ENCODE peak calls at places on chromosomes 1 and 21, in eight cellular contexts. W, P, J, C, T, K, O and H are unnamed samples.

GRCh38 chr1:31926252-31926651 is 11.9 kb downstream of the PTP4A2 start:
- DNase-seq in T (no peak), K (no peak), O (no peak), J (no peak), W (no peak), P (no peak), C (no peak), H (no peak)

GRCh38 chr1:243763806-243764205 is 86.2 kb downstream of the AKT3 start:
- DNase-seq in O (no peak), J (no peak), C (no peak), T (no peak), K (no peak), P (no peak), W (no peak), H (no peak)

GRCh38 chr1:235407419-235407818 is 40.2 kb downstream of the TBCE start:
- DNase-seq in W (no peak), C (no peak), K (no peak), T (no peak), P (no peak), J (no peak), O (no peak), H (no peak)

GRCh38 chr21:32772281-32773047 is 909 bp upstream of the PAXBP1 start:
- DNase-seq in T (peak; percentile 37), O (peak; percentile 17), J (peak; percentile 9), P (no peak), C (no peak), K (peak; percentile 48), W (no peak), H (peak; percentile 55)

GRCh38 chr1:56525463-56526155 is 53.8 kb downstream of the PLPP3 start:
- DNase-seq in J (peak; percentile 79), C (peak; percentile 71), P (peak; percentile 12), K (peak; percentile 73), O (no peak), W (no peak), T (peak; percentile 81), H (no peak)

GRCh38 chr1:171988243-171988642 is 146.9 kb downstream of the DNM3 start:
- DNase-seq in T (no peak), C (no peak), K (no peak), J (no peak), W (no peak), O (no peak), P (no peak), H (no peak)

GRCh38 chr1:172089768-172090510 is 248.6 kb downstream of the DNM3 start:
- DNase-seq in O (peak; percentile 14), J (peak; percentile 50), C (peak; percentile 76), T (peak; percentile 30), P (peak; percentile 42), K (peak; percentile 58), W (peak; percentile 21), H (peak; percentile 58)

GRCh38 chr1:109396971-109397370 is 747 bp downstream of the SORT1 start:
- DNase-seq in W (peak; percentile 31), P (no peak), J (no peak), C (no peak), O (no peak), T (peak; percentile 44), K (no peak), H (peak; percentile 24)

GRCh38 chr1:21703318-21703963 is 34.3 kb upstream of the RAP1GAP start:
- DNase-seq in K (no peak), J (no peak), W (peak; percentile 42), T (peak; percentile 63), O (no peak), C (no peak), P (peak; percentile 46), H (no peak)

GRCh38 chr1:78104322-78104721 is 58.6 kb downstream of the GIPC2 start:
- DNase-seq in J (no peak), P (no peak), W (no peak), O (no peak), T (no peak), K (no peak), C (no peak), H (no peak)

GRCh38 chr21:26614251-26614650 is 41.2 kb upstream of the CYYR1 start:
- DNase-seq in C (no peak), P (no peak), T (no peak), W (no peak), O (no peak), J (no peak), K (no peak), H (no peak)

GRCh38 chr1:44361478-44361877 is 6.4 kb upstream of the ERI3 start:
- DNase-seq in C (no peak), J (no peak), K (no peak), T (no peak), O (no peak), P (no peak), W (no peak), H (no peak)

GRCh38 chr1:236685917-236686814 is at the start of gene ACTN2:
- DNase-seq in J (no peak), W (peak; percentile 80), P (no peak), O (peak; percentile 46), C (peak; percentile 61), K (peak; percentile 57), T (no peak), H (peak; percentile 87)

GRCh38 chr21:35206141-35207125 is 157.3 kb upstream of the RUNX1 start:
- DNase-seq in T (peak; percentile 66), P (no peak), W (no peak), K (no peak), J (no peak), O (no peak), C (no peak), H (no peak)

GRCh38 chr1:74733616-74734484 is 898 bp downstream of the TYW3 start:
- DNase-seq in O (peak; percentile 54), P (peak; percentile 76), J (no peak), T (peak; percentile 87), C (no peak), W (peak; percentile 58), K (no peak), H (no peak)

GRCh38 chr1:223363856-223364684 is at the start of gene SUSD4:
- DNase-seq in P (peak; percentile 16), W (peak; percentile 66), J (no peak), T (peak; percentile 62), C (peak; percentile 74), K (no peak), O (peak; percentile 69), H (peak; percentile 85)

GRCh38 chr1:112605633-112606327 is 13.2 kb downstream of the ST7L start:
- DNase-seq in C (no peak), T (no peak), O (no peak), W (no peak), P (peak; percentile 31), J (no peak), K (no peak), H (no peak)

DNA sequence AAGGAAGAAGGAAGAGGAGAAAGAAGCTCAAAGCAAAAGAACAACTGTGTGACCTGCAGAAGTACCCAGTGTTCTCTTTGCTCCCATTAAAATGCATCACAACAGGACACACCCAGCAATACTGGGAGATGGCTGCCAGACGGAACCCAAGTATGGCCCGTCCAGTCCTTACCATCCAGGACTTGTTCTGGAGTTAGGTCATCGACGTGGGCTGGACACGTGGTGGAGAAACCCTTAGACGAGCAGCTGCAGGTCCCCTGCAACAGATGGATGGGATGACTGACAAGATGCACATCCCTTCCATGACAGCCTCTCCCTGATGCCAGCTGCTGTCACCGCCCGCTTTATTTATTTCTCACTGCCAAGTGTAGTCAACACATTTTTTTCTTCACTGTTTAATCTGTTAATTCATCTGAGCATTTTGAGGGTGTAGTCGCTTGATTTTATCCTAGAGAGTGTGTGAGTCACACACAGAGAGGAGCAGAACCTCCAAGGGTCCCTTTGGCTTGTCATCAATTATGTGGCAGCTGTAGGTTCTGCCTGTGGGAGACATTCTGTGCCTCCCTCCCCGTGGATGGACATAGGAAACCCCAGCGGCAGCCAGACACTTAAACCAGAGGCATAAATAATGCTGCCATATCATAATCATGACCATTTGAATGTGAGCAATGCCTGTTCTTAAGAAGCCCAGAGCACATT is 80.9 kb downstream of the ABCA4 start:
- DNase-seq in P (no peak), C (no peak), W (no peak), K (no peak), O (no peak), J (no peak), T (no peak), H (no peak)
- H3K4me1 ChIP-seq in P (peaks cover 46% of the 10 kb centered on the region), C (peaks cover 35% of the 10 kb centered on the region), W (no peaks in the 10 kb centered on the region), K (peaks cover 2% of the 10 kb centered on the region), O (peaks cover 5% of the 10 kb centered on the region), J (peaks cover 6% of the 10 kb centered on the region), T (no peaks in the 10 kb centered on the region), H (peaks cover 14% of the 10 kb centered on the region)

GRCh38 chr1:23539698-23540266 is 8.7 kb upstream of the E2F2 start:
- DNase-seq in O (peak; percentile 87), J (peak; percentile 92), K (peak; percentile 90), P (peak; percentile 91), T (peak; percentile 97), C (peak; percentile 90), W (peak; percentile 94), H (peak; percentile 92)
- H3K4me3 ChIP-seq in O (no peak overlapping the region), J (no peak overlapping the region), K (no peak overlapping the region), P (no peak overlapping the region), T (peak overlapping the region; percentile 47), C (peak overlapping the region; percentile 9), W (peak overlapping the region; percentile 9), H (no peak overlapping the region)

GRCh38 chr1:164723296-164723731 is 164.3 kb downstream of the PBX1 start:
- DNase-seq in T (no peak), P (no peak), O (no peak), C (no peak), J (no peak), W (no peak), K (no peak), H (no peak)

GRCh38 chr1:164718821-164719220 is 159.8 kb downstream of the PBX1 start:
- DNase-seq in W (no peak), J (no peak), P (no peak), K (no peak), C (no peak), T (no peak), O (no peak), H (no peak)

GRCh38 chr1:164719676-164720075 is 160.7 kb downstream of the PBX1 start:
- DNase-seq in K (no peak), T (no peak), P (no peak), O (no peak), W (no peak), J (no peak), C (no peak), H (no peak)

GRCh38 chr1:164720329-164721036 is 161.5 kb downstream of the PBX1 start:
- DNase-seq in O (no peak), T (no peak), C (no peak), K (no peak), W (no peak), J (no peak), P (no peak), H (no peak)

GRCh38 chr1:164721037-164721496 is 162.1 kb downstream of the PBX1 start:
- DNase-seq in O (no peak), C (no peak), K (no peak), W (no peak), J (no peak), P (no peak), T (no peak), H (no peak)
- H3K4me1 ChIP-seq in O (peaks cover 1% of the 10 kb centered on the region), C (peaks cover 50% of the 10 kb centered on the region), K (peaks cover 11% of the 10 kb centered on the region), W (peaks cover 4% of the 10 kb centered on the region), J (no peaks in the 10 kb centered on the region), P (peaks cover 46% of the 10 kb centered on the region), T (no peaks in the 10 kb centered on the region), H (peaks cover 19% of the 10 kb centered on the region)

GRCh38 chr1:116152577-116152943 is 41.4 kb downstream of the MAB21L3 start:
- DNase-seq in O (no peak), T (no peak), W (no peak), C (no peak), P (no peak), J (no peak), K (no peak), H (no peak)
- H3K4me3 ChIP-seq in O (peak overlapping the region; percentile 29), T (peak overlapping the region; percentile 58), W (peak overlapping the region; percentile 27), C (peak overlapping the region; percentile 53), P (peak overlapping the region; percentile 30), J (peak overlapping the region; percentile 41), K (no peak overlapping the region), H (peak overlapping the region; percentile 35)